ENCODE peak calls at places on chromosomes 13 and 19, in nine cellular contexts. One of them, this sample, is unnamed.

GRCh38 chr13:33207616-33207964 is 78.0 kb downstream of the STARD13 start:
- DNase-seq in activated naive CD4-positive, alpha-beta T cell treated with Interleukin-2 at 50 U/mL for 16 hours: no peak
- DNase-seq in OCI-LY7: no peak
- DNase-seq in epithelial cell of prostate: peak; percentile 83
- DNase-seq in stimulated activated CD4-positive, alpha-beta T cell treated with anti-CD3 and anti-CD28 coated beads, Interleukin-4, amount 100 ng/mL, for 48 hours: no peak
- DNase-seq in uterus: no peak
- DNase-seq in neural progenitor cell: no peak
- DNase-seq in adrenal gland: peak; percentile 53
- DNase-seq in GM23248: peak; percentile 92
- DNase-seq in this sample: no peak

GRCh38 chr13:68927387-68928026 is 1180.1 kb upstream of the ATXN8OS start:
- DNase-seq in epithelial cell of prostate: no peak
- DNase-seq in neural progenitor cell: peak; percentile 83
- DNase-seq in uterus: no peak
- DNase-seq in activated naive CD4-positive, alpha-beta T cell treated with Interleukin-2 at 50 U/mL for 16 hours: no peak
- DNase-seq in adrenal gland: peak; percentile 55
- DNase-seq in OCI-LY7: no peak
- DNase-seq in GM23248: no peak
- DNase-seq in stimulated activated CD4-positive, alpha-beta T cell treated with anti-CD3 and anti-CD28 coated beads, Interleukin-4, amount 100 ng/mL, for 48 hours: no peak
- DNase-seq in this sample: no peak

GRCh38 chr19:48735031-48735615 is 5.3 kb downstream of the RASIP1 start:
- DNase-seq in stimulated activated CD4-positive, alpha-beta T cell treated with anti-CD3 and anti-CD28 coated beads, Interleukin-4, amount 100 ng/mL, for 48 hours: no peak
- DNase-seq in neural progenitor cell: peak; percentile 89
- DNase-seq in adrenal gland: no peak
- DNase-seq in OCI-LY7: no peak
- DNase-seq in GM23248: peak; percentile 50
- DNase-seq in epithelial cell of prostate: no peak
- DNase-seq in activated naive CD4-positive, alpha-beta T cell treated with Interleukin-2 at 50 U/mL for 16 hours: no peak
- DNase-seq in uterus: no peak
- DNase-seq in this sample: no peak

GRCh38 chr19:14072535-14073231 is at the start of gene MISP3:
- DNase-seq in epithelial cell of prostate: no peak
- DNase-seq in uterus: no peak
- DNase-seq in OCI-LY7: peak; percentile 49
- DNase-seq in GM23248: peak; percentile 62
- DNase-seq in adrenal gland: no peak
- DNase-seq in neural progenitor cell: peak; percentile 70
- DNase-seq in activated naive CD4-positive, alpha-beta T cell treated with Interleukin-2 at 50 U/mL for 16 hours: peak; percentile 46
- DNase-seq in stimulated activated CD4-positive, alpha-beta T cell treated with anti-CD3 and anti-CD28 coated beads, Interleukin-4, amount 100 ng/mL, for 48 hours: no peak
- DNase-seq in this sample: no peak

GRCh38 chr13:19845758-19846157 is 17.7 kb downstream of the ZMYM5 start:
- DNase-seq in epithelial cell of prostate: peak; percentile 89
- DNase-seq in neural progenitor cell: no peak
- DNase-seq in adrenal gland: peak; percentile 63
- DNase-seq in stimulated activated CD4-positive, alpha-beta T cell treated with anti-CD3 and anti-CD28 coated beads, Interleukin-4, amount 100 ng/mL, for 48 hours: no peak
- DNase-seq in GM23248: peak; percentile 96
- DNase-seq in OCI-LY7: no peak
- DNase-seq in activated naive CD4-positive, alpha-beta T cell treated with Interleukin-2 at 50 U/mL for 16 hours: no peak
- DNase-seq in uterus: peak; percentile 75
- DNase-seq in this sample: peak; percentile 79

GRCh38 chr13:75194717-75195116 is 287.3 kb downstream of the TBC1D4 start:
- DNase-seq in OCI-LY7: no peak
- DNase-seq in adrenal gland: no peak
- DNase-seq in GM23248: no peak
- DNase-seq in stimulated activated CD4-positive, alpha-beta T cell treated with anti-CD3 and anti-CD28 coated beads, Interleukin-4, amount 100 ng/mL, for 48 hours: no peak
- DNase-seq in uterus: no peak
- DNase-seq in neural progenitor cell: no peak
- DNase-seq in activated naive CD4-positive, alpha-beta T cell treated with Interleukin-2 at 50 U/mL for 16 hours: no peak
- DNase-seq in epithelial cell of prostate: no peak
- DNase-seq in this sample: no peak

GRCh38 chr13:77857810-77858209 is 60.8 kb downstream of the EDNRB start:
- DNase-seq in activated naive CD4-positive, alpha-beta T cell treated with Interleukin-2 at 50 U/mL for 16 hours: no peak
- DNase-seq in stimulated activated CD4-positive, alpha-beta T cell treated with anti-CD3 and anti-CD28 coated beads, Interleukin-4, amount 100 ng/mL, for 48 hours: no peak
- DNase-seq in epithelial cell of prostate: no peak
- DNase-seq in OCI-LY7: no peak
- DNase-seq in uterus: no peak
- DNase-seq in adrenal gland: no peak
- DNase-seq in neural progenitor cell: no peak
- DNase-seq in GM23248: no peak
- DNase-seq in this sample: no peak

GRCh38 chr19:32471811-32472210 is 66.2 kb downstream of the DPY19L3 start:
- DNase-seq in adrenal gland: no peak
- DNase-seq in neural progenitor cell: no peak
- DNase-seq in stimulated activated CD4-positive, alpha-beta T cell treated with anti-CD3 and anti-CD28 coated beads, Interleukin-4, amount 100 ng/mL, for 48 hours: no peak
- DNase-seq in activated naive CD4-positive, alpha-beta T cell treated with Interleukin-2 at 50 U/mL for 16 hours: no peak
- DNase-seq in epithelial cell of prostate: no peak
- DNase-seq in uterus: no peak
- DNase-seq in OCI-LY7: no peak
- DNase-seq in GM23248: no peak
- DNase-seq in this sample: no peak

GRCh38 chr13:44243198-44243852 is 130.3 kb upstream of the SERP2 start:
- DNase-seq in GM23248: peak; percentile 73
- DNase-seq in stimulated activated CD4-positive, alpha-beta T cell treated with anti-CD3 and anti-CD28 coated beads, Interleukin-4, amount 100 ng/mL, for 48 hours: no peak
- DNase-seq in uterus: peak; percentile 61
- DNase-seq in activated naive CD4-positive, alpha-beta T cell treated with Interleukin-2 at 50 U/mL for 16 hours: no peak
- DNase-seq in epithelial cell of prostate: no peak
- DNase-seq in OCI-LY7: peak; percentile 84
- DNase-seq in adrenal gland: peak; percentile 90
- DNase-seq in neural progenitor cell: peak; percentile 59
- DNase-seq in this sample: peak; percentile 36

GRCh38 chr13:28349371-28349770 is 145.6 kb downstream of the FLT1 start:
- DNase-seq in stimulated activated CD4-positive, alpha-beta T cell treated with anti-CD3 and anti-CD28 coated beads, Interleukin-4, amount 100 ng/mL, for 48 hours: no peak
- DNase-seq in activated naive CD4-positive, alpha-beta T cell treated with Interleukin-2 at 50 U/mL for 16 hours: no peak
- DNase-seq in OCI-LY7: no peak
- DNase-seq in uterus: no peak
- DNase-seq in adrenal gland: no peak
- DNase-seq in neural progenitor cell: no peak
- DNase-seq in GM23248: no peak
- DNase-seq in epithelial cell of prostate: no peak
- DNase-seq in this sample: no peak

This sample was measured in keratinocyte.